ENCODE peak calls at places on chromosomes 6 and 20, in nine cellular contexts. K is CD8-positive, alpha-beta T cell; Z is AG08396; E is activated gamma-delta T cell treated with anti-CD3 and anti-CD28 coated beads, Interleukin-2, amount 50 U/mL, for 16 hours; J is GM13977; C is cardiac muscle cell; L is IMR-90; H is anterior cingulate cortex; Q is neural progenitor cell. X is an unnamed sample.

GRCh38 chr6:46156701-46157100 is 14.1 kb downstream of the ENPP5 start:
- DNase-seq in Q (no peak), L (no peak), H (no peak), C (no peak), J (no peak), E (no peak), K (no peak), Z (no peak), X (no peak)

GRCh38 chr20:47607208-47607613 is 105.5 kb downstream of the NCOA3 start:
- DNase-seq in C (peak), H (no peak), Q (no peak), J (no peak), K (no peak), L (peak), E (no peak), Z (no peak), X (peak)

GRCh38 chr20:50563133-50563944 is 53.2 kb downstream of the PTPN1 start:
- DNase-seq in H (no peak), E (no peak), K (no peak), C (no peak), Z (no peak), Q (no peak), L (no peak), J (no peak), X (no peak)

GRCh38 chr6:140774080-140774505 is 1358.6 kb upstream of the GJE1 start:
- DNase-seq in Z (peak), L (peak), K (no peak), E (no peak), C (peak), Q (no peak), J (peak), H (no peak), X (peak)

GRCh38 chr6:80789912-80790635 is 683.6 kb downstream of the BCKDHB start:
- DNase-seq in K (no peak), Z (no peak), Q (no peak), L (peak), J (no peak), H (no peak), C (peak), E (no peak), X (peak)

GRCh38 chr6:37607949-37608348 is 89.7 kb downstream of the MDGA1 start:
- DNase-seq in L (peak), J (no peak), H (no peak), C (peak), K (no peak), E (no peak), Z (no peak), Q (peak), X (peak)

GRCh38 chr6:88683734-88684133 is 279.7 kb downstream of the RNGTT start:
- DNase-seq in J (no peak), Q (no peak), E (no peak), C (peak), K (no peak), L (peak), Z (no peak), H (no peak), X (peak)

GRCh38 chr20:63101781-63102719 is 95.3 kb upstream of the BHLHE23 start:
- DNase-seq in E (peak), Z (peak), Q (peak), C (peak), K (peak), L (peak), J (peak), H (no peak), X (peak)

GRCh38 chr6:31864818-31865204 is 2.2 kb upstream of the NEU1 start:
- DNase-seq in Q (no peak), Z (no peak), H (no peak), L (no peak), C (no peak), J (no peak), K (no peak), E (no peak), X (no peak)

GRCh38 chr20:59151820-59152219 is 11.8 kb upstream of the ZNF831 start:
- DNase-seq in Z (no peak), L (no peak), C (no peak), K (peak), J (no peak), Q (no peak), H (no peak), E (no peak), X (no peak)

GRCh38 chr6:95083506-95083905 is 493.8 kb upstream of the MANEA start:
- DNase-seq in Z (no peak), L (no peak), C (no peak), E (no peak), Q (no peak), H (no peak), J (no peak), K (no peak), X (no peak)

GRCh38 chr20:2820084-2820895 is 4.1 kb downstream of the TMEM239 start:
- DNase-seq in E (no peak), Z (peak), H (no peak), J (no peak), Q (peak), C (peak), L (peak), K (no peak), X (no peak)

GRCh38 chr6:161406633-161407032 is 132.8 kb upstream of the AGPAT4 start:
- DNase-seq in Q (no peak), K (no peak), E (no peak), C (peak), L (peak), H (no peak), Z (peak), J (no peak), X (peak)

GRCh38 chr6:69601132-69601531 is 195.7 kb downstream of the LMBRD1 start:
- DNase-seq in Z (no peak), L (no peak), Q (no peak), K (no peak), E (no peak), H (no peak), J (no peak), C (no peak), X (no peak)